ENCODE peak calls at places on chromosome 7, in eight cellular contexts. One of them, this sample, is unnamed.

GRCh38 chr7:28371846-28372245 is 40.5 kb upstream of the CREB5 start:
- DNase-seq in left ventricle myocardium inferior: no peak
- DNase-seq in uterus: no peak
- DNase-seq in progenitor cell of endocrine pancreas: no peak
- DNase-seq in transverse colon: no peak
- DNase-seq in AG09309: no peak
- DNase-seq in psoas muscle: no peak
- DNase-seq in IMR-90: no peak
- DNase-seq in this sample: no peak

GRCh38 chr7:30656611-30657010 is 25.6 kb downstream of the CRHR2 start:
- DNase-seq in left ventricle myocardium inferior: no peak
- DNase-seq in uterus: no peak
- DNase-seq in transverse colon: no peak
- DNase-seq in progenitor cell of endocrine pancreas: no peak
- DNase-seq in psoas muscle: no peak
- DNase-seq in AG09309: no peak
- DNase-seq in IMR-90: no peak
- DNase-seq in this sample: no peak

GRCh38 chr7:897771-898376 is 21.5 kb downstream of the GET4 start:
- DNase-seq in progenitor cell of endocrine pancreas: no peak
- DNase-seq in transverse colon: no peak
- DNase-seq in psoas muscle: no peak
- DNase-seq in uterus: no peak
- DNase-seq in IMR-90: no peak
- DNase-seq in left ventricle myocardium inferior: no peak
- DNase-seq in AG09309: no peak
- DNase-seq in this sample: no peak

GRCh38 chr7:98872328-98872924 is 2.6 kb upstream of the TMEM130 start:
- DNase-seq in psoas muscle: no peak
- DNase-seq in progenitor cell of endocrine pancreas: no peak
- DNase-seq in transverse colon: no peak
- DNase-seq in IMR-90: no peak
- DNase-seq in left ventricle myocardium inferior: no peak
- DNase-seq in uterus: no peak
- DNase-seq in AG09309: no peak
- DNase-seq in this sample: no peak

GRCh38 chr7:142002179-142002578 is 6.5 kb downstream of the MGAM start:
- DNase-seq in psoas muscle: no peak
- DNase-seq in left ventricle myocardium inferior: no peak
- DNase-seq in transverse colon: no peak
- DNase-seq in IMR-90: no peak
- DNase-seq in AG09309: no peak
- DNase-seq in progenitor cell of endocrine pancreas: no peak
- DNase-seq in uterus: no peak
- DNase-seq in this sample: no peak

GRCh38 chr7:17696422-17696821 is 243.9 kb downstream of the SNX13 start:
- DNase-seq in AG09309: peak; percentile 97
- DNase-seq in transverse colon: peak; percentile 16
- DNase-seq in progenitor cell of endocrine pancreas: no peak
- DNase-seq in psoas muscle: peak; percentile 84
- DNase-seq in left ventricle myocardium inferior: peak; percentile 81
- DNase-seq in uterus: peak; percentile 17
- DNase-seq in IMR-90: peak; percentile 87
- DNase-seq in this sample: peak; percentile 67

GRCh38 chr7:85529831-85530230 is 343.0 kb upstream of the SEMA3D start:
- DNase-seq in uterus: no peak
- DNase-seq in transverse colon: no peak
- DNase-seq in IMR-90: peak; percentile 47
- DNase-seq in progenitor cell of endocrine pancreas: no peak
- DNase-seq in AG09309: peak; percentile 63
- DNase-seq in psoas muscle: no peak
- DNase-seq in left ventricle myocardium inferior: no peak
- DNase-seq in this sample: no peak

GRCh38 chr7:105473163-105473562 is 48.9 kb downstream of the PUS7 start:
- DNase-seq in psoas muscle: peak; percentile 36
- DNase-seq in IMR-90: peak; percentile 91
- DNase-seq in transverse colon: no peak
- DNase-seq in uterus: no peak
- DNase-seq in left ventricle myocardium inferior: no peak
- DNase-seq in progenitor cell of endocrine pancreas: no peak
- DNase-seq in AG09309: peak; percentile 78
- DNase-seq in this sample: peak; percentile 64

GRCh38 chr7:2814186-2814530 is 29.9 kb downstream of the GNA12 start:
- DNase-seq in uterus: no peak
- DNase-seq in progenitor cell of endocrine pancreas: no peak
- DNase-seq in transverse colon: no peak
- DNase-seq in IMR-90: no peak
- DNase-seq in psoas muscle: no peak
- DNase-seq in AG09309: no peak
- DNase-seq in left ventricle myocardium inferior: no peak
- DNase-seq in this sample: no peak

GRCh38 chr7:2813350-2814185 is 30.5 kb downstream of the GNA12 start:
- DNase-seq in AG09309: no peak
- DNase-seq in IMR-90: no peak
- DNase-seq in uterus: no peak
- DNase-seq in transverse colon: no peak
- DNase-seq in left ventricle myocardium inferior: no peak
- DNase-seq in progenitor cell of endocrine pancreas: no peak
- DNase-seq in psoas muscle: no peak
- DNase-seq in this sample: no peak

GRCh38 chr7:2812831-2813230 is 31.3 kb downstream of the GNA12 start:
- DNase-seq in progenitor cell of endocrine pancreas: no peak
- DNase-seq in transverse colon: no peak
- DNase-seq in left ventricle myocardium inferior: no peak
- DNase-seq in psoas muscle: no peak
- DNase-seq in IMR-90: no peak
- DNase-seq in AG09309: no peak
- DNase-seq in uterus: no peak
- DNase-seq in this sample: no peak

GRCh38 chr7:2815523-2816240 is 28.4 kb downstream of the GNA12 start:
- DNase-seq in IMR-90: no peak
- DNase-seq in psoas muscle: no peak
- DNase-seq in progenitor cell of endocrine pancreas: no peak
- DNase-seq in AG09309: no peak
- DNase-seq in uterus: no peak
- DNase-seq in transverse colon: no peak
- DNase-seq in left ventricle myocardium inferior: no peak
- DNase-seq in this sample: no peak

GRCh38 chr7:2814682-2815522 is 29.2 kb downstream of the GNA12 start:
- DNase-seq in progenitor cell of endocrine pancreas: no peak
- DNase-seq in IMR-90: no peak
- DNase-seq in left ventricle myocardium inferior: no peak
- DNase-seq in uterus: no peak
- DNase-seq in transverse colon: no peak
- DNase-seq in AG09309: no peak
- DNase-seq in psoas muscle: no peak
- DNase-seq in this sample: no peak
- TF ChIP-seq CTCF in progenitor cell of endocrine pancreas: no peak
- TF ChIP-seq CTCF in IMR-90: no peak
- TF ChIP-seq CTCF in left ventricle myocardium inferior: no peak
- TF ChIP-seq CTCF in uterus: no peak
- TF ChIP-seq CTCF in transverse colon: no peak
- TF ChIP-seq CTCF in AG09309: no peak
- TF ChIP-seq CTCF in psoas muscle: no peak
- TF ChIP-seq CTCF in this sample: no peak

GRCh38 chr7:64182036-64182790 is 24.8 kb upstream of the ZNF735 start:
- DNase-seq in transverse colon: no peak
- DNase-seq in left ventricle myocardium inferior: no peak
- DNase-seq in progenitor cell of endocrine pancreas: no peak
- DNase-seq in AG09309: no peak
- DNase-seq in uterus: no peak
- DNase-seq in psoas muscle: no peak
- DNase-seq in IMR-90: no peak
- DNase-seq in this sample: no peak

GRCh38 chr7:64183126-64183742 is 23.8 kb upstream of the ZNF735 start:
- DNase-seq in transverse colon: no peak
- DNase-seq in psoas muscle: peak; percentile 27
- DNase-seq in left ventricle myocardium inferior: no peak
- DNase-seq in progenitor cell of endocrine pancreas: no peak
- DNase-seq in AG09309: no peak
- DNase-seq in IMR-90: no peak
- DNase-seq in uterus: no peak
- DNase-seq in this sample: no peak

GRCh38 chr7:64181586-64181985 is 25.4 kb upstream of the ZNF735 start:
- DNase-seq in IMR-90: no peak
- DNase-seq in left ventricle myocardium inferior: no peak
- DNase-seq in psoas muscle: no peak
- DNase-seq in AG09309: no peak
- DNase-seq in transverse colon: no peak
- DNase-seq in uterus: no peak
- DNase-seq in progenitor cell of endocrine pancreas: no peak
- DNase-seq in this sample: no peak

GRCh38 chr7:64183827-64184372 is 23.1 kb upstream of the ZNF735 start:
- DNase-seq in psoas muscle: no peak
- DNase-seq in uterus: no peak
- DNase-seq in left ventricle myocardium inferior: no peak
- DNase-seq in AG09309: no peak
- DNase-seq in transverse colon: no peak
- DNase-seq in progenitor cell of endocrine pancreas: no peak
- DNase-seq in IMR-90: no peak
- DNase-seq in this sample: no peak

GRCh38 chr7:64180989-64181388 is 26.0 kb upstream of the ZNF735 start:
- DNase-seq in progenitor cell of endocrine pancreas: no peak
- DNase-seq in AG09309: no peak
- DNase-seq in transverse colon: no peak
- DNase-seq in left ventricle myocardium inferior: no peak
- DNase-seq in IMR-90: no peak
- DNase-seq in psoas muscle: no peak
- DNase-seq in uterus: no peak
- DNase-seq in this sample: no peak
- TF ChIP-seq CTCF in progenitor cell of endocrine pancreas: no peak
- TF ChIP-seq CTCF in AG09309: peak; percentile 13
- TF ChIP-seq CTCF in transverse colon: no peak
- TF ChIP-seq CTCF in left ventricle myocardium inferior: peak; percentile 51
- TF ChIP-seq CTCF in IMR-90: peak; percentile 11
- TF ChIP-seq CTCF in psoas muscle: no peak
- TF ChIP-seq CTCF in uterus: no peak
- TF ChIP-seq CTCF in this sample: no peak

GRCh38 chr7:158277219-158278141 is 310.1 kb downstream of the PTPRN2 start:
- DNase-seq in left ventricle myocardium inferior: no peak
- DNase-seq in uterus: no peak
- DNase-seq in transverse colon: no peak
- DNase-seq in AG09309: no peak
- DNase-seq in psoas muscle: no peak
- DNase-seq in IMR-90: no peak
- DNase-seq in progenitor cell of endocrine pancreas: no peak
- DNase-seq in this sample: no peak

GRCh38 chr7:158281441-158281840 is 306.2 kb downstream of the PTPRN2 start:
- DNase-seq in left ventricle myocardium inferior: no peak
- DNase-seq in psoas muscle: no peak
- DNase-seq in transverse colon: no peak
- DNase-seq in AG09309: no peak
- DNase-seq in uterus: no peak
- DNase-seq in IMR-90: no peak
- DNase-seq in progenitor cell of endocrine pancreas: no peak
- DNase-seq in this sample: no peak

GRCh38 chr7:158280467-158281154 is 307.0 kb downstream of the PTPRN2 start:
- DNase-seq in psoas muscle: no peak
- DNase-seq in left ventricle myocardium inferior: no peak
- DNase-seq in progenitor cell of endocrine pancreas: no peak
- DNase-seq in uterus: no peak
- DNase-seq in AG09309: no peak
- DNase-seq in transverse colon: no peak
- DNase-seq in IMR-90: no peak
- DNase-seq in this sample: no peak

GRCh38 chr7:158278745-158279320 is 308.8 kb downstream of the PTPRN2 start:
- DNase-seq in transverse colon: no peak
- DNase-seq in left ventricle myocardium inferior: no peak
- DNase-seq in progenitor cell of endocrine pancreas: no peak
- DNase-seq in IMR-90: no peak
- DNase-seq in uterus: no peak
- DNase-seq in psoas muscle: no peak
- DNase-seq in AG09309: no peak
- DNase-seq in this sample: no peak

DNA sequence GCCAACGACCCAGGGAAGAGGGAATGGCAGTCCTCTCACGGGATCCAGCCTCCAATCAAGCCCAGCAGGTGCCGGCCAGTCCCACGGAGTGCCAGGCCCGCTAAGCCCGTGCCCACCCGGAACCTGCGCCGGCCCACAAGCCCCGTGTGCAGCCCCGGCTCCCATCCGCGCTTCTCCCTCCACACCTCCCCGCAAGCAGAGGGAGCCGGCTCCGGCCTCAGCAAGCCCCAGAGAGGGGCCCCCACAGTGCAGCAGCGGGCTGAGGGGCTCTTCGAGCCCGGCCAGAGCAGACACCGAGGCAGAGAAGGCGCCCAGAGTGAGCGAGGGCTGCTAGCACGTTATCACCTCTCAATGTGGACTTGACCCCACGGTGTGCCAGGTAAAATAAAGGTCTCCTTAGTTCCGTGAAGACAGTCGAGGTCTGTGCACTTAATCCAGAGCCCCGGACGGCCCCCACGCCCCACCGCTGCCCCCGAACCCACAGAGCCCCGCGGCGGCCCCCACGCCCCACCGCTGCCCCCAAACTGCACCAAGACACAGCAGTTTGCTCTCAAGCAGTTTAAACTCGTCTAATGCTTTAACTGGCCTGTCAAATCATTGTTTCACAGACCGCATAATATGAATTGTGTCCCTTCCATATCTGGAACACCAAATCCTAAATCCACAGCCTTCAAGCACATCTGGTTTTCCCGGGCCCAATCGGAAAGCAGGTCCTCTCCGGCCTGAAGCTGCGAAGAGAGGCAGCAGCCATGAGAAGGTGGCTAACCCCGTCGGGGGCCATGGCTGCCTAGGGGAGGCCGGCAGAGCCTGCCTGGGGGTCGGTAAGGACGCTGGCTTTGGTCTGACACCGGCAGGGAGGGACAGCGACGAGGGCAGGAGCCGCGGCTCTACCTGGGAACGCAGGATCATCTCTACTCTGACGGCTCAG is 307.8 kb downstream of the PTPRN2 start:
- DNase-seq in progenitor cell of endocrine pancreas: no peak
- DNase-seq in psoas muscle: no peak
- DNase-seq in IMR-90: no peak
- DNase-seq in uterus: peak; percentile 5
- DNase-seq in transverse colon: no peak
- DNase-seq in AG09309: no peak
- DNase-seq in left ventricle myocardium inferior: no peak
- DNase-seq in this sample: no peak
- TF ChIP-seq CTCF in progenitor cell of endocrine pancreas: no peak
- TF ChIP-seq CTCF in psoas muscle: no peak
- TF ChIP-seq CTCF in IMR-90: no peak
- TF ChIP-seq CTCF in uterus: no peak
- TF ChIP-seq CTCF in transverse colon: no peak
- TF ChIP-seq CTCF in AG09309: no peak
- TF ChIP-seq CTCF in left ventricle myocardium inferior: no peak
- TF ChIP-seq CTCF in this sample: no peak

GRCh38 chr7:81233208-81233940 is 314.5 kb upstream of the SEMA3C start:
- DNase-seq in left ventricle myocardium inferior: no peak
- DNase-seq in progenitor cell of endocrine pancreas: no peak
- DNase-seq in psoas muscle: no peak
- DNase-seq in transverse colon: no peak
- DNase-seq in uterus: no peak
- DNase-seq in AG09309: no peak
- DNase-seq in IMR-90: no peak
- DNase-seq in this sample: no peak

GRCh38 chr7:81234896-81235295 is 316.0 kb upstream of the SEMA3C start:
- DNase-seq in psoas muscle: no peak
- DNase-seq in progenitor cell of endocrine pancreas: no peak
- DNase-seq in transverse colon: no peak
- DNase-seq in AG09309: no peak
- DNase-seq in uterus: no peak
- DNase-seq in IMR-90: peak; percentile 23
- DNase-seq in left ventricle myocardium inferior: no peak
- DNase-seq in this sample: no peak

GRCh38 chr7:81235896-81236479 is 317.1 kb upstream of the SEMA3C start:
- DNase-seq in progenitor cell of endocrine pancreas: no peak
- DNase-seq in uterus: no peak
- DNase-seq in AG09309: no peak
- DNase-seq in psoas muscle: no peak
- DNase-seq in IMR-90: no peak
- DNase-seq in left ventricle myocardium inferior: no peak
- DNase-seq in transverse colon: no peak
- DNase-seq in this sample: no peak

GRCh38 chr7:81231203-81231922 is 312.5 kb upstream of the SEMA3C start:
- DNase-seq in psoas muscle: no peak
- DNase-seq in AG09309: no peak
- DNase-seq in uterus: no peak
- DNase-seq in transverse colon: no peak
- DNase-seq in left ventricle myocardium inferior: no peak
- DNase-seq in progenitor cell of endocrine pancreas: no peak
- DNase-seq in IMR-90: no peak
- DNase-seq in this sample: no peak

GRCh38 chr7:81232084-81232799 is 313.4 kb upstream of the SEMA3C start:
- DNase-seq in AG09309: no peak
- DNase-seq in uterus: no peak
- DNase-seq in IMR-90: no peak
- DNase-seq in left ventricle myocardium inferior: peak; percentile 37
- DNase-seq in progenitor cell of endocrine pancreas: no peak
- DNase-seq in psoas muscle: peak; percentile 12
- DNase-seq in transverse colon: peak; percentile 20
- DNase-seq in this sample: no peak
- TF ChIP-seq CTCF in AG09309: no peak
- TF ChIP-seq CTCF in uterus: no peak
- TF ChIP-seq CTCF in IMR-90: no peak
- TF ChIP-seq CTCF in left ventricle myocardium inferior: no peak
- TF ChIP-seq CTCF in progenitor cell of endocrine pancreas: no peak
- TF ChIP-seq CTCF in psoas muscle: no peak
- TF ChIP-seq CTCF in transverse colon: no peak
- TF ChIP-seq CTCF in this sample: no peak

This sample was measured in AG09319.